ENCODE peak calls at places on chromosomes 5 and 9, in seven cellular contexts. N is SJSA1; G is uterus; K is effector memory CD4-positive, alpha-beta T cell; M is H9; B is brain microvascular endothelial cell; S is MM.1S. U is an unnamed sample.

GRCh38 chr5:63255609-63256008 is 677.0 kb downstream of the LRRC70 start:
- DNase-seq in B (no peak), K (no peak), N (no peak), G (no peak), M (peak; percentile 55), S (no peak), U (no peak)

GRCh38 chr5:55338092-55338613 is 30.4 kb downstream of the MTREX start:
- DNase-seq in B (no peak), M (no peak), S (peak; percentile 22), K (no peak), G (no peak), N (no peak), U (no peak)

GRCh38 chr9:130488621-130489330 is 44.0 kb downstream of the ASS1 start:
- DNase-seq in N (no peak), S (no peak), M (no peak), K (no peak), G (no peak), B (no peak), U (no peak)

GRCh38 chr5:57663466-57663865 is 180.9 kb upstream of the ACTBL2 start:
- DNase-seq in M (no peak), B (no peak), S (no peak), K (no peak), G (no peak), N (no peak), U (no peak)

GRCh38 chr9:34577635-34578240 is 11.8 kb downstream of the CNTFR start:
- DNase-seq in M (peak; percentile 78), N (no peak), G (no peak), S (no peak), B (no peak), K (no peak), U (no peak)

GRCh38 chr5:93874080-93874479 is 132.7 kb upstream of the POU5F2 start:
- DNase-seq in K (no peak), N (no peak), M (no peak), B (no peak), G (no peak), S (no peak), U (no peak)

GRCh38 chr9:111970827-111971226 is 74.2 kb downstream of the UGCG start:
- DNase-seq in K (no peak), G (no peak), B (no peak), N (no peak), S (no peak), M (no peak), U (no peak)

GRCh38 chr5:94545870-94546625 is 72.4 kb downstream of the KIAA0825 start:
- DNase-seq in S (no peak), B (no peak), G (no peak), N (no peak), K (no peak), M (no peak), U (peak; percentile 74)

GRCh38 chr5:146906803-146907202 is 28.2 kb upstream of the PPP2R2B start:
- DNase-seq in K (no peak), S (no peak), N (no peak), G (no peak), B (no peak), M (peak; percentile 87), U (no peak)

GRCh38 chr5:10162468-10162867 is 87.2 kb downstream of the ATPSCKMT start:
- DNase-seq in B (no peak), N (no peak), K (no peak), M (no peak), G (no peak), S (no peak), U (no peak)

GRCh38 chr9:135908334-135909204 is 1.2 kb upstream of the CAMSAP1 start:
- DNase-seq in M (no peak), N (no peak), K (no peak), S (no peak), B (no peak), G (no peak), U (peak; percentile 70)

GRCh38 chr9:75265525-75265972 is 177.2 kb downstream of the OSTF1 start:
- DNase-seq in M (peak; percentile 41), G (peak; percentile 19), B (peak; percentile 53), K (no peak), N (peak; percentile 45), S (peak; percentile 56), U (no peak)

GRCh38 chr5:150606476-150606875 is 34.0 kb upstream of the SYNPO start:
- DNase-seq in N (no peak), K (no peak), G (no peak), B (no peak), M (no peak), S (no peak), U (peak; percentile 64)

GRCh38 chr9:97905228-97905627 is 17.1 kb downstream of the TRMO start:
- DNase-seq in S (no peak), B (no peak), K (peak; percentile 52), G (no peak), M (no peak), N (no peak), U (no peak)

GRCh38 chr9:114803459-114803858 is 2.4 kb downstream of the TNFSF15 start:
- DNase-seq in K (no peak), N (no peak), M (peak; percentile 31), G (no peak), B (no peak), S (no peak), U (no peak)

GRCh38 chr5:138720840-138721239 is 32.4 kb upstream of the CTNNA1 start:
- DNase-seq in M (peak; percentile 50), G (no peak), N (no peak), B (no peak), K (no peak), S (peak; percentile 80), U (no peak)

GRCh38 chr9:114281421-114282103 is 41.3 kb upstream of the ORM1 start:
- DNase-seq in N (peak; percentile 55), M (peak; percentile 15), B (no peak), S (no peak), G (peak; percentile 35), K (no peak), U (peak; percentile 57)

GRCh38 chr5:76927961-76928360 is 24.9 kb upstream of the CRHBP start:
- DNase-seq in G (no peak), N (no peak), B (no peak), K (no peak), S (no peak), M (no peak), U (no peak)

GRCh38 chr5:73606206-73606753 is 19.7 kb upstream of the ARHGEF28 start:
- DNase-seq in S (no peak), N (no peak), K (no peak), B (no peak), M (no peak), G (no peak), U (no peak)

GRCh38 chr9:137189297-137190295 is 1.1 kb downstream of the SSNA1 start:
- DNase-seq in K (no peak), S (no peak), B (no peak), N (no peak), M (no peak), G (no peak), U (no peak)

GRCh38 chr9:16150938-16151650 is 598.3 kb downstream of the CCDC171 start:
- DNase-seq in M (no peak), K (no peak), B (no peak), S (no peak), G (peak; percentile 78), N (no peak), U (no peak)

GRCh38 chr5:174790906-174791305 is 66.5 kb downstream of the MSX2 start:
- DNase-seq in M (no peak), G (no peak), N (no peak), K (no peak), S (no peak), B (no peak), U (no peak)

GRCh38 chr9:120928015-120928719 is 1.6 kb upstream of the TRAF1 start:
- DNase-seq in G (peak; percentile 63), S (no peak), K (no peak), M (peak; percentile 49), B (no peak), N (no peak), U (peak; percentile 85)

GRCh38 chr9:14348241-14349140 is 34.5 kb upstream of the NFIB start:
- DNase-seq in K (no peak), M (peak; percentile 49), N (no peak), B (no peak), S (no peak), G (no peak), U (no peak)

GRCh38 chr5:135241536-135241935 is 157.5 kb downstream of the MACROH2A1 start:
- DNase-seq in M (no peak), B (no peak), S (no peak), G (no peak), K (no peak), N (peak; percentile 22), U (no peak)
- H3K27ac ChIP-seq in M (no peak overlapping the region), B (no peak overlapping the region), S (no peak overlapping the region), G (no peak overlapping the region), K (no peak overlapping the region), N (no peak overlapping the region), U (no peak overlapping the region)

GRCh38 chr9:70590264-70590646 is 175.8 kb upstream of the KLF9 start:
- DNase-seq in K (no peak), M (no peak), B (no peak), G (no peak), N (no peak), S (no peak), U (no peak)
- H3K27ac ChIP-seq in K (no peak overlapping the region), M (no peak overlapping the region), B (peak overlapping the region; percentile 70), G (peak overlapping the region; percentile 90), N (peak overlapping the region; percentile 70), S (no peak overlapping the region), U (no peak overlapping the region)

GRCh38 chr9:84045481-84046097 is 65.0 kb downstream of the RMI1 start:
- DNase-seq in N (no peak), M (no peak), G (no peak), B (no peak), K (no peak), S (no peak), U (no peak)
- H3K27ac ChIP-seq in N (no peak overlapping the region), M (no peak overlapping the region), G (no peak overlapping the region), B (no peak overlapping the region), K (no peak overlapping the region), S (no peak overlapping the region), U (no peak overlapping the region)

GRCh38 chr5:67771221-67771620 is 444.3 kb upstream of the PIK3R1 start:
- DNase-seq in K (no peak), N (no peak), B (no peak), S (no peak), G (no peak), M (no peak), U (no peak)

GRCh38 chr5:67774153-67774552 is 441.4 kb upstream of the PIK3R1 start:
- DNase-seq in M (no peak), N (no peak), S (no peak), K (no peak), B (no peak), G (no peak), U (no peak)

GRCh38 chr5:67774796-67775195 is 440.8 kb upstream of the PIK3R1 start:
- DNase-seq in M (no peak), B (no peak), K (no peak), N (no peak), G (no peak), S (no peak), U (no peak)

GRCh38 chr5:67771791-67772190 is 443.8 kb upstream of the PIK3R1 start:
- DNase-seq in M (no peak), N (no peak), K (no peak), B (no peak), S (no peak), G (no peak), U (no peak)

DNA sequence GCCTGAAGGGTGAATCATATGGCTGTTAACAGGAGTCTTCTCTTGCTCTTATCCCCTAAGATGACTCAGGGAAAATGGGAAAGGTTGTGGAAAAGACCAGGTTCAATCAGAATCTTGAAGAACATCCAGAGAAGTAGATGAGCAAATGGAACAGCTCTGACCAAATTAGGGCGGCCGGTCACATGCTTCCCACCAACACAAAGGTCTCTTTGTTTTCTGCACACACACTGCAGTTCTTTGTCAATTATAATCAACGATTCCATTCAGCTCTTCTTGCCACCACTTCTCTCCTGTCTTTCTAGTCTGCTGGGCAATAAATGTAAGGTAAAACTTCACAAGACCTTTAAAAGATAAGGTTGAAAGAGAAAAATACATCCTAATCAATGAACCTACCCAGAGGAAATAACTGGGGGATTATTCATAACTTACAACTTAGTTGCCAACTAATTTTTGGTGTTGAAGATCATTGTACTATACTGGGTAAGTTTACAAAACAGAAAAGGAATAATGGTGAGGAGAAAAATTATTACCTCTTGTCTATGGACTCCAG is 442.0 kb upstream of the PIK3R1 start:
- DNase-seq in S (no peak), K (no peak), B (peak; percentile 16), G (no peak), M (no peak), N (no peak), U (no peak)
- H3K27ac ChIP-seq in S (no peak overlapping the region), K (no peak overlapping the region), B (no peak overlapping the region), G (no peak overlapping the region), M (no peak overlapping the region), N (no peak overlapping the region), U (no peak overlapping the region)

U was measured in spleen.